ENCODE peak calls at places on chromosomes 11 and 22, in five cellular contexts. T is HAP-1, S is thyroid gland, Q is right cardiac atrium, C is right lobe of liver. I is an unnamed sample.

GRCh38 chr11:107430525-107430924 is 27.1 kb downstream of the CWF19L2 start:
- DNase-seq in C (no peak), S (no peak), Q (no peak), T (no peak), I (no peak)

GRCh38 chr11:84019576-84020194 is 733.5 kb upstream of the CCDC90B start:
- DNase-seq in S (no peak), T (no peak), C (no peak), Q (no peak), I (no peak)

GRCh38 chr11:76151561-76152085 is 54.7 kb downstream of the WNT11 start:
- DNase-seq in S (no peak), T (no peak), Q (no peak), C (no peak), I (peak)

GRCh38 chr11:129842138-129842537 is 26.5 kb downstream of the TMEM45B start:
- DNase-seq in Q (no peak), C (no peak), S (no peak), T (no peak), I (no peak)

GRCh38 chr11:130508913-130509312 is 60.5 kb downstream of the ADAMTS15 start:
- DNase-seq in Q (no peak), C (no peak), S (no peak), T (no peak), I (no peak)

GRCh38 chr11:76162336-76163288 is 43.7 kb downstream of the WNT11 start:
- DNase-seq in T (no peak), C (no peak), S (peak), Q (no peak), I (peak)

GRCh38 chr11:8354622-8355417 is 91.1 kb upstream of the LMO1 start:
- DNase-seq in C (no peak), T (no peak), S (peak), Q (no peak), I (peak)

GRCh38 chr11:27097538-27097937 is 56.9 kb downstream of the BBOX1 start:
- DNase-seq in S (no peak), T (no peak), C (no peak), Q (no peak), I (no peak)

GRCh38 chr11:12156301-12157140 is 46.1 kb downstream of the MICAL2 start:
- DNase-seq in C (no peak), S (peak), Q (no peak), T (no peak), I (no peak)

GRCh38 chr11:35539781-35540281 is 14.4 kb upstream of the PAMR1 start:
- DNase-seq in C (no peak), Q (peak), S (peak), T (no peak), I (no peak)

GRCh38 chr11:121416909-121417567 is 35.1 kb upstream of the SORL1 start:
- DNase-seq in C (peak), T (no peak), S (peak), Q (peak), I (peak)

GRCh38 chr11:68969386-68969785 is 11.4 kb downstream of the MRGPRD start:
- DNase-seq in T (no peak), Q (no peak), S (no peak), C (no peak), I (no peak)

GRCh38 chr11:125743681-125744080 is 2.4 kb upstream of the PATE1 start:
- DNase-seq in Q (no peak), C (no peak), T (no peak), S (no peak), I (no peak)

GRCh38 chr11:29075726-29076125 is 941.1 kb downstream of the KCNA4 start:
- DNase-seq in Q (no peak), C (no peak), S (no peak), T (no peak), I (no peak)

GRCh38 chr11:128146926-128147605 is 440.3 kb downstream of the ETS1 start:
- DNase-seq in C (no peak), S (peak), Q (no peak), T (no peak), I (no peak)

GRCh38 chr22:46934746-46935491 is 172.5 kb downstream of the TBC1D22A start:
- DNase-seq in T (no peak), Q (no peak), S (peak), C (no peak), I (peak)

GRCh38 chr11:2088746-2089535 is 50.2 kb downstream of the IGF2 start:
- DNase-seq in T (no peak), C (no peak), Q (no peak), S (no peak), I (no peak)

GRCh38 chr22:44638966-44639739 is 62.9 kb upstream of the PRR5 start:
- DNase-seq in S (peak), Q (peak), T (no peak), C (no peak), I (no peak)

GRCh38 chr22:32803020-32803758 is 1.7 kb downstream of the TIMP3 start:
- DNase-seq in T (no peak), C (peak), S (peak), Q (peak), I (no peak)
- H3K4me3 ChIP-seq in T (no peak), C (peak), S (peak), Q (peak), I (no peak)

GRCh38 chr11:6656581-6656915 is 939 bp upstream of the DCHS1 start:
- DNase-seq in S (no peak), Q (no peak), T (no peak), C (no peak), I (no peak)
- H3K4me3 ChIP-seq in S (no peak), Q (no peak), T (no peak), C (no peak), I (no peak)

DNA sequence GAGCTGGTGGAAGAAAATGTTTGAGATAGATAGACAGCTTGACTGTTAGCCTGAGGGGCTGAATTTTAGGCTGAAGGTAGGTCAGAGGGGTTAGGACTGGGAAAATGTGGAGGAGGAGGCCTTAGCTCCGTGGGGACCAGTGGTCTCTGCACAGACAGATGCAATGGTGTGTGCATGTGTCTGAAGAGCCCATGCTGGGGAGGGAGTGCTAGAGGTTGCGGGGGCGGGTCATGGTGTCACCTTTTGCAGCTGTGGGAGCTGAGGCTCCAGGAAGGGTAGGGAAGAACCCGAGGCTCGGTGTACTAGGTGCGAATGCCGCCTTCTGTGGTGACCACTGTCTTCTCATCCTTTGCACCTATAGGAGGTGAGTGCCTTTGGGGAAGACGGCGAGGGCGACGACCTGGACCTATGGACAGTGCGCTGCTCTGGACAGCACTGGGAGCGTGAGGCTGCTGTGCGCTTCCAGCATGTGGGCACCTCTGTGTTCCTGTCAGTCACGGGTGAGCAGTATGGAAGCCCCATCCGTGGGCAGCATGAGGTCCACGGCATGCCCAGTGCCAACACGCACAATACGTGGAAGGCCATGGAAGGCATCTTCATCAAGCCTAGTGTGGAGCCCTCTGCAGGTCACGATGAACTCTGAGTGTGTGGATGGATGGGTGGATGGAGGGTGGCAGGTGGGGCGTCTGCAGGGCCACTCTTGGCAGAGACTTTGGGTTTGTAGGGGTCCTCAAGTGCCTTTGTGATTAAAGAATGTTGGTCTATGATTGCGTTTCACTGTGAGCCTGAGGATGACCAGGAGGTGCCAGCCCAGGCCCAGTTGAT is 1.6 kb downstream of the SDF2L1 start:
- DNase-seq in C (no peak), Q (no peak), S (no peak), T (no peak), I (no peak)
- H3K4me3 ChIP-seq in C (peak), Q (no peak), S (peak), T (peak), I (peak)

GRCh38 chr11:123268118-123268517 is 73.1 kb upstream of the CLMP start:
- DNase-seq in Q (no peak), S (no peak), T (no peak), C (no peak), I (no peak)
- H3K4me3 ChIP-seq in Q (no peak), S (no peak), T (no peak), C (no peak), I (no peak)

DNA sequence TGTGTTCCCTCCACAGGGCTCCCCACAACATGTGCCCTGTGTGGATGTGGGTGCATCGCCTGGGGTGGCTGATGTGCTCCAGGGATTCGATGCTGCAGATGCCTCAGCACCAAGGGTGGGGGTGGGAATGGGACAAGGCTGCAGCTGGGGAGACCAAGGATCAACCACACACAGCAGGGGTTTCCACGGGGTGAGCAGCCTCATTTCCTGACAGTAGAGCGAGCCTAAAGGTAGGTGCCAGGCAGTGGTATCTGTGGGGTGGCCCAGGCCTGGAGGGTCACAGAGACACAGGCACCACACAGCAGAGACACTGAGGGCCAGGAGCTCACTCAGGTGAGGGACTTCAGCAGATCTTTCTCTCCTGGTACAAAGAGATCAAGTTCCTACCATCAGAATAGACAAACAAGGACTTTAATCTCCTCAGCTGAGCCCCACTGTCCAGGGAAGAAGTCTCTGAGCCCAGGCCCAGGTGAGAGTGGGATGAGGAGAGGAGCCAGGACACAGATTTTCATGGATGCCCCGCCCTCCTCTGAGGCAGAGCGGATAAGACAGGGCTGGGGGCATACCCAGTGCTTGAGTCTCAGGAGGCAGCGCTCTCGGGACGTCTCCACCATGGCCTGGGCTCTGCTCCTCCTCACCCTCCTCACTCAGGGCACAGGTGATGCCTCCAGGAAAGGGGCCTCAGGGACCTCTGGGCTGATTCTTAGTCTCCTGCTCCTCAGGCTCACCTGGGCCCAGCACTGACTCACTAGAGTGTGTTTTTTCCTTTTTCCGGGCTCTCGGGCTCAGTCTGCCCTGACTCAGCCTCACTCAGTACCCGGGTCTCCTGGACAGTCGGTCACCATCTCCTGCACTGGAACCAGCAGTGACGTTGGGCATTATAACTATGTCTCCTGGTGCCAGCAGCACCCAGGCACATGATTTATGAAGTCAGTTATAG is 19.7 kb downstream of the GGTLC2 start:
- DNase-seq in T (no peak), Q (no peak), S (no peak), C (no peak), I (no peak)
- H3K4me3 ChIP-seq in T (no peak), Q (no peak), S (no peak), C (no peak), I (no peak)

I was measured in small intestine.